ENCODE peak calls at places on chromosome 12, in four cellular contexts. W is thyroid gland, A is sigmoid colon, O is Peyer's patch. E is an unnamed sample. For H3K4me1, the result is how much of the 10 kb centered on the place peaks cover.

GRCh38 chr12:127729381-127729780 is 537.6 kb upstream of the TMEM132C start:
- DNase-seq in W (no peak), A (no peak), O (no peak), E (no peak)

GRCh38 chr12:51970904-51971646 is 19.6 kb downstream of the ACVR1B start:
- DNase-seq in W (no peak), A (no peak), O (no peak), E (no peak)

GRCh38 chr12:15829949-15830348 is 40.8 kb upstream of the EPS8 start:
- DNase-seq in W (no peak), A (no peak), O (no peak), E (no peak)

GRCh38 chr12:3236345-3237153 is 159.4 kb downstream of the TSPAN9 start:
- DNase-seq in W (no peak), A (no peak), O (no peak), E (no peak)

GRCh38 chr12:67358686-67359374 is 89.7 kb downstream of the CAND1 start:
- DNase-seq in W (peak), A (no peak), O (no peak), E (no peak)

GRCh38 chr12:105164068-105164467 is 56.5 kb downstream of the WASHC4 start:
- DNase-seq in W (no peak), A (no peak), O (no peak), E (no peak)

GRCh38 chr12:90410962-90411361 is 544.0 kb downstream of the CCER1 start:
- DNase-seq in W (no peak), A (no peak), O (no peak), E (peak)

GRCh38 chr12:10553148-10553547 is 47.5 kb downstream of the EIF2S3B start:
- DNase-seq in W (no peak), A (no peak), O (no peak), E (no peak)

GRCh38 chr12:42332301-42332894 is 6.4 kb downstream of the PPHLN1 start:
- DNase-seq in W (peak), A (no peak), O (no peak), E (peak)

GRCh38 chr12:128286970-128287369 is 20.0 kb downstream of the TMEM132C start:
- DNase-seq in W (no peak), A (no peak), O (no peak), E (no peak)

GRCh38 chr12:466039-466438 is 6.3 kb downstream of the B4GALNT3 start:
- DNase-seq in W (peak), A (no peak), O (no peak), E (peak)
- TF ChIP-seq POLR2A in W (peak), A (no peak), O (no peak), E (no peak)

GRCh38 chr12:111599459-111600295 is 562 bp upstream of the ATXN2 start:
- DNase-seq in W (peak), A (peak), O (peak), E (peak)

GRCh38 chr12:111597731-111598636 is 1.1 kb downstream of the ATXN2 start:
- DNase-seq in W (peak), A (peak), O (peak), E (peak)

GRCh38 chr12:111596985-111597730 is 2.0 kb downstream of the ATXN2 start:
- DNase-seq in W (peak), A (peak), O (peak), E (peak)

GRCh38 chr12:111600296-111600562 is 1.1 kb upstream of the ATXN2 start:
- DNase-seq in W (no peak), A (no peak), O (no peak), E (no peak)

GRCh38 chr12:111598637-111599458 is at the start of gene ATXN2:
- DNase-seq in W (peak), A (peak), O (peak), E (peak)
- H3K4me1 ChIP-seq in W (under half), A (under half), O (under half), E (under half)

GRCh38 chr12:4278582-4278939 is 5.0 kb downstream of the CCND2 start:
- DNase-seq in W (peak), A (peak), O (peak), E (peak)

GRCh38 chr12:4281173-4281654 is 7.7 kb downstream of the CCND2 start:
- DNase-seq in W (no peak), A (no peak), O (peak), E (no peak)

GRCh38 chr12:4279120-4279690 is 5.6 kb downstream of the CCND2 start:
- DNase-seq in W (no peak), A (no peak), O (peak), E (no peak)

GRCh38 chr12:4282103-4282891 is 8.7 kb downstream of the CCND2 start:
- DNase-seq in W (no peak), A (no peak), O (no peak), E (no peak)

DNA sequence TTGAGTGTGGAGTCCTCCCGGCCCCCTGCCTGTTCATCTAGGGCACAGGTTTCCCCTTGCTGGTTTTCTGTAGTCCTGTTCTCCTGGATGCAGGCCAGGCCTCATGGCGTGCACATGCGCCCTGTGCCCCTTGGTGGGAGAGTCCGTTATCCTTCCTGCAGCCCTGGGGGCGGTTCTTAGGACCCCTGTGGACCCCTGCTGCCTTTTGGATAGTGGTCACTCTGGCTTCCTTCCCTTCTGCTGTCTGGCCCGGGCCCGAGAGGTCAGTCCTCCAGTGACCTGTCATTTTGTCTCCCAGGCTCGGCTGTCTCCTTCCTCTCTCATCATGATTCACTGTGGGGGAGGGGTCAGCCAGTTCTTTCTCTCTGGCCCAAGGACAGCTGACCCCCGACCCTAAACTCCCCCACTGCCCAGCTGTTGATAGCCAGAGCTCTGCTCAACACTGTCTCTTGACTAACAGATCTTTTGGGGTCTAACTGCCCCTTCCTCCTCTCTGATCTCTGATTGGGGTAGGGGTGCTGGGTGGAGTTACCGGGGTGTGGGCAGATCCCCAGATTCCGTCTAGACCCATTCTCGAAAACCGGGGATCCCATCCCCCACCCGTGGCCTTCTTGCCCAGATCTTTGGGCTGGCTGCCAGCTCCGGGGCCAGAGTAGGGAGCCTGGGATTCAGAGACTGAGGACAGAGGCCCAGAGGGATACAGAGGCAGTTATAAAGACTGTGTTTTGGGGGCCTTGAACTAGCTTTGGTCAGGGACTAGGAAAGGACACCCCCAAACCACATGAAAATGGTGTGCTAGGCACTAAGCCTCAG is 7.0 kb downstream of the CCND2 start:
- DNase-seq in W (peak), A (peak), O (peak), E (no peak)
- TF ChIP-seq POLR2A in W (no peak), A (no peak), O (no peak), E (no peak)

GRCh38 chr12:85244561-85244960 is 35.5 kb upstream of the ALX1 start:
- DNase-seq in W (no peak), A (no peak), O (no peak), E (no peak)
- H3K4me1 ChIP-seq in W (under half), A (under half), O (under half), E (under half)

DNA sequence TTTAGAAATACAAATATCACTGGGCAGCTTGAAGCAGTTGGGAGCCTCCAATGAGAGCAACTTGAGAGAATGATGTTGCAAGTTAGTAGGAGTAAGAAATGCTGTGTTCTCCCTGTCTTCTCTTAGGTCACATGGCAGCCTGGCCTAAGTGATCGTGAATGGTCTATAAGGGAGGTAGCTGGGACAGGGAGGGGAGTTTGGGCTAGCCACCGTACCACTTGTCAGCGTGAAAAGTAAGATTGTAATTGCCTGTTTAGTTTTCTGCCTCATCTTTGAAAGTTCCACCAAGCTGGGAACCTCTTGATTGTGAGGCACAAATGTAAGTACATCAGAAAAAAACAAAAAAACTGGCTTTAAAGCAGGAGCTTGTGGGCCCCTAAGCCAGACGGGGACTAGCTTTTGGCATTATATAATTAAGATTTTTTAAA is 36.4 kb downstream of the MDM2 start:
- DNase-seq in W (peak), A (no peak), O (no peak), E (no peak)
- TF ChIP-seq POLR2A in W (no peak), A (no peak), O (no peak), E (no peak)

GRCh38 chr12:48105321-48105866 is 485 bp downstream of the SENP1 start:
- DNase-seq in W (no peak), A (no peak), O (no peak), E (no peak)
- H3K4me1 ChIP-seq in W (under half), A (under half), O (under half), E (under half)

DNA sequence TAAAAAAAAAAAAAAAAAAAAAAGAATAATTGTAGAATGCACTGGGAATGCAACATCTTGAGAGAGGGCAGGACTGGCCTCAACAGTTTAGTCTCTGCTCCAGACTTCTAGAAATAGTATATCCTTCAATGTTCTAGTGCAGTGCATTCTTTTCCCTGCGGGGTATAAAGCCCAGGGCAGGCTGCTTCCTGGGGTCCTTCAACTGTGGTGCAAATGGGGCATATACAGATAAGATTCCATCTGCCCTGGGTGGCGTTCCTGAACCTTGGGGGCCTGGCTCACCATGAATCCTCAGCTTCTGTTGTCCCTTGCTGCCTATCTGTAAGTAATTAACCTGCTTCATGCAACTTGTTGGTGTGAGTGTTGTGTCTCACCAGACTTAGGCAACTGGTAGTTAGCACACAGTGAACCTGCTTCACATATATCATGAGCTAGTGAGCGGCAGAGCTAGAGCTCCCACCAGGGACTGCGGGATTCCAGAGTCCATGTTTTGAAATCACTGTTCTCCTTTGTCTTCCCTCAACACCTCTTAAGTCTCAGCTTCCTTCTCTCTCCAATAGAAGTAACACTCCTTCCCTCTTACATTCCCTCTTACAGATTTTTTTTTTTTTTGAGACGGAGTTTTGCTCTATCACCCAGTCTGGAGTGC is 177.6 kb downstream of the SUDS3 start:
- DNase-seq in W (no peak), A (no peak), O (no peak), E (no peak)
- TF ChIP-seq POLR2A in W (no peak), A (no peak), O (no peak), E (no peak)

DNA sequence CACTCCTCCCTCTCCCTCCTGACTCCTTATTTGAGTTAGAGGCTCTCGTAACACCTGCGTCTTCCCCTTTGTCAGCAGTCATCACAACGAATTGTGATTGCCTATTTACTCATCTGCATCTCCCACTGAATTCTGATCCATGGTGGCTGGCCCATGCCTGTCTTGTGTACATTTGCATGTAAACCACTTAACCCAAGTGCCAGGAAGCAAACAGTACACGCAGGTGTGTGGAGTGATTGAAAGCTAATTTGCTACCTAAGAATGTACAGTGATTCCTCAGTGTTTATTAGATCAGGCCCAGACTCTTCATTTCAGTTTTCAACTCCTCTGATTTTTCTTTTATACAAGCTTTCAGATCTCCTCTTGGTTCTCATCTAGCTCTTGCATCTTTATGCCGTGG is 154.6 kb downstream of the MON2 start:
- DNase-seq in W (no peak), A (no peak), O (no peak), E (no peak)
- H3K4me1 ChIP-seq in W (under half), A (under half), O (under half), E (under half)

E was measured in testis.